ENCODE peak calls at places on chromosome 13, in five cellular contexts. C is brain microvascular endothelial cell, K is mesothelial cell of epicardium, F is fibroblast of the aortic adventitia, G is AG09319. Z is an unnamed sample.

GRCh38 chr13:95002968-95003813 is 290.8 kb upstream of the SOX21 start:
- DNase-seq in C (no peak), K (no peak), F (peak; percentile 32), G (no peak), Z (no peak)

GRCh38 chr13:113672002-113672651 is 5.1 kb downstream of the GRK1 start:
- DNase-seq in C (no peak), K (peak; percentile 7), F (no peak), G (no peak), Z (no peak)

GRCh38 chr13:107266657-107267056 is 698.7 kb upstream of the ARGLU1 start:
- DNase-seq in C (no peak), K (no peak), F (peak; percentile 5), G (no peak), Z (no peak)

GRCh38 chr13:114099191-114099590 is 33.2 kb downstream of the RASA3 start:
- DNase-seq in C (peak; percentile 94), K (no peak), F (peak; percentile 92), G (peak; percentile 65), Z (peak; percentile 26)

GRCh38 chr13:76161143-76161542 is 525.0 kb downstream of the LMO7 start:
- DNase-seq in C (no peak), K (no peak), F (peak; percentile 56), G (no peak), Z (no peak)

GRCh38 chr13:45325806-45326205 is 15.2 kb downstream of the TPT1 start:
- DNase-seq in C (peak; percentile 87), K (no peak), F (peak; percentile 82), G (no peak), Z (no peak)

GRCh38 chr13:94063096-94063495 is 416.4 kb downstream of the DCT start:
- DNase-seq in C (peak; percentile 44), K (no peak), F (peak; percentile 53), G (peak; percentile 15), Z (no peak)

GRCh38 chr13:25588336-25589060 is 216.7 kb downstream of the ATP8A2 start:
- DNase-seq in C (no peak), K (no peak), F (no peak), G (no peak), Z (no peak)

GRCh38 chr13:33633701-33634525 is 184.0 kb upstream of the RFC3 start:
- DNase-seq in C (peak; percentile 34), K (no peak), F (peak; percentile 40), G (no peak), Z (no peak)

DNA sequence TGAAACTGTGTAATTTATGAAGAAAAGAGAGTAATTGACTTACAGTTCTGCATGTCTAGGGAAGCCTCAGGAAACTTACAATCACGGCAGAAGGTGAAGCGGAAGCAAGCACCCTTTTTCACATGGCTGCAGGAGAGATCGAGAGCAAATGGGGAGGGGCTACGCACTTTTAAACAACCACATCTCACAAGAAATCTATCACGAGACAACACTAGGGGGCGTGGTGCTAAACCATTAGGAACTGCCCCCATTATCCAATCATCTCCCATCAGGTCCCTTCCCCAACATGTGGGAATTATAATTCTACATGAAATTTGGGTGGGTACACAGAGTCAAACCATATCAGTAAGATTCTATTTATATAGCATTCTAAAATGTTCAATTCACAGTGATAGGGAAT is 114.8 kb upstream of the TRPC4 start:
- DNase-seq in C (no peak), K (no peak), F (no peak), G (no peak), Z (no peak)
- TF ChIP-seq CTCF in C (no peak), K (no peak), F (peak; percentile 1), G (no peak), Z (no peak)

DNA sequence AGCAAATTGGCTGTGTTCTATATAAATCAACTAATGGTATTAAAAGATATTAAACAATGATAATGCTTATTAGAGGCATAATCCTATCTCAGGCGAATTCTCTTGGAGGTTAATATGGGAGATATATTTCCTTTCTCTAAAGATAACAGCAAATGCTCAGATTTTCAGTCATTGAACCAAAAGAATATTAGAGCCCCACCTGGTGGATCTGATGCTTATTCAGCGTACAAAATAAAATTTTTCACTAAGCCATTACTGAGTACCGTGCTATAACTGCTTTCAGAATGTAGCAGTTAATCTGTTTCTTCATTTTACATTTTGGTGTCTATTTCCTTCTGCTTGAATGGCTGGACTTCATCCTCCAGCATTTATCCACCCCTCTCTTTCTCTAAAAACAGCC is 143.3 kb upstream of the IPO5 start:
- DNase-seq in C (peak; percentile 7), K (no peak), F (peak; percentile 34), G (no peak), Z (no peak)
- TF ChIP-seq CTCF in C (peak; percentile 36), K (peak; percentile 43), F (peak; percentile 45), G (peak; percentile 39), Z (no peak)

DNA sequence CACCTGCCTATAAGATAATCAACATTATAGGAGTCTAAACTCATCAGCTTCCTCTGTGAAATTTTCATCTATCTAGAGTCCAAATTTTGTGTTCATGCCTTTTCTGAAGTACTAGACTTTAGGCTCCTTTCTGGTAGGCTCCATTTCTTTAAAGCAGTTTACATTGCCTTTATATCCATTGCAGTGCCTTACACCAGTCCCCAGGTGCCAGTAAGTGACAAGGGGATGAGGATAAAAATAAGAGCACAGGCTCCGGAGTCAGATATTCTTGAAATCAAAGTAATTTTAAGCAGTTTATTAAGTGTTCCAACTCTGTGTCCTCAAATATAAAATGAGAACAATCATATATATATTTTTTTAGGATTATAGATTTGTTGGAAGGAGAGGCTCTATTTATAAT is 10.6 kb upstream of the CYSLTR2 start:
- DNase-seq in C (no peak), K (no peak), F (no peak), G (no peak), Z (no peak)
- TF ChIP-seq CTCF in C (peak; percentile 13), K (no peak), F (no peak), G (no peak), Z (no peak)

GRCh38 chr13:27997904-27998522 is 9.5 kb upstream of the URAD start:
- DNase-seq in C (peak; percentile 12), K (no peak), F (peak; percentile 51), G (no peak), Z (no peak)
- TF ChIP-seq CTCF in C (peak; percentile 70), K (no peak), F (peak; percentile 62), G (peak; percentile 36), Z (no peak)

DNA sequence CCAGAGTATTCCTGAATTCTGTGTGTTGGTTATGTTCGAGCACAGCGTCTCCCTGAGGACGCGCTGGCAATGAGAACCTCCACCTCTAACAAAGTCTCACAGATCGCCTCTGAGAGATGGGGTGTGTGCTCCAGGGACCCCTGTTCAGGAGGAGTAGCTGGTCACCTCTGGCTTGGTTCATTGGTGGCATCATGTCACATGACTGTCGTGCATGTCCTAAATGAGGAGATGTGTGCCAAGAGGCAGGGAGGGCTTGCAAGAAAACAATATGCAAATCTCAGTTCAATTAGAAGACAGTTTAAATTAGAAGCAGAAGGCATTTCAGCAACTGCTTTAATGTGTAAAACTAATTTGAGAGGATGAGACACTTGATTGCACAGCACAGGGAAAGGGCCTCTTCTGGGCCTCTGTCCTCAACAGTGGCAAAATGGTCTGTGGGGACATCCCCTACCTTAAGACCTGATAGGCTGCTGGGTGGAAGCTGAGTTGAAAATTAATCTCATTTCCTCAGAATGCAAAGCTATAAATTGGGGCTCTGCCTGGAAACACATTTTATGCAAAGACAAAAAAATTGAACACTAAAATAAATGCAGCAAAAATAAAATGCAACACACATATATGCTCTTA is 54.6 kb downstream of the SPATA13 start:
- DNase-seq in C (no peak), K (no peak), F (no peak), G (no peak), Z (no peak)
- TF ChIP-seq CTCF in C (no peak), K (no peak), F (no peak), G (no peak), Z (no peak)

DNA sequence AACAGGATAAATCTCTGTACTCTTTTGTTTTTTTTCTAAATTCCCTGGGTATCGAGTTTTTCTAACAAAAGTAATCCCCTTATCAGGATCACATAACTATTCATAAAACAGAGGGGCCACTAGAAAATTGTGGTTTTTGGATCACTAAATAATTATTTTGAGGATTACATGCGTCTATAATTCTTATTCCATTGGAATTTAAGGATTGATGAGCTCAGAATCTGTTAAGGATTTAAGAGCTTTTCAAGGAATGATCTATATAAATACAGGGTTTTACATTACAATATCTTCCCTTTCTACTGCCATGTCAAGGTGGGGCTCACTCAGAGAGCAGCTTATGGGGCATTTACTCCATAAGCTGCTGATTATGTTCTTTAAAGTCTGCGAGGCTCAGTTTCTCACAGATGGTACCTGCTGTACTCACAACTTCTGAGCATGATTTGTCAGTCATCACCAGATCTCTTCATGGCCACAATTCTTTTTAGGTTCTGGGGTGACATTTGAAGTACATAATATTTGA is 449.8 kb downstream of the PCDH17 start:
- DNase-seq in C (no peak), K (no peak), F (no peak), G (no peak), Z (no peak)
- TF ChIP-seq CTCF in C (no peak), K (no peak), F (no peak), G (no peak), Z (no peak)

GRCh38 chr13:87999791-88000190 is 328.6 kb downstream of the SLITRK5 start:
- DNase-seq in C (no peak), K (no peak), F (no peak), G (no peak), Z (no peak)
- TF ChIP-seq CTCF in C (peak; percentile 42), K (no peak), F (no peak), G (peak; percentile 21), Z (no peak)

Z was measured in omental fat pad.